ENCODE peak calls at places on chromosomes 13 and 19, in ten cellular contexts. J is body of pancreas, F is AG10803, I is cardiac fibroblast, V is AG04450, Z is keratinocyte, O is HCT116, C is lower leg skin, L is K562, P is ovary. Q is an unnamed sample.
A peak's percentile ranks its signal among the peaks of the same experiment; 100 is the strongest.

GRCh38 chr13:82664183-82664582 is 1218.1 kb downstream of the SLITRK1 start:
- DNase-seq in J (no peak), F (no peak), I (no peak), V (no peak), Z (no peak), O (no peak), C (no peak), L (no peak), P (no peak), Q (no peak)

GRCh38 chr13:106375085-106375484 is 160.4 kb downstream of the EFNB2 start:
- DNase-seq in J (no peak), F (no peak), I (no peak), V (no peak), Z (no peak), O (no peak), C (no peak), L (no peak), P (no peak), Q (no peak)

GRCh38 chr13:33931397-33931987 is 113.5 kb downstream of the RFC3 start:
- DNase-seq in J (peak; percentile 13), F (peak; percentile 58), I (peak; percentile 74), V (no peak), Z (no peak), O (peak; percentile 46), C (no peak), L (peak; percentile 16), P (no peak), Q (peak; percentile 25)

GRCh38 chr19:1855828-1856255 is 7.5 kb downstream of the KLF16 start:
- DNase-seq in J (no peak), F (peak; percentile 47), I (no peak), V (no peak), Z (no peak), O (no peak), C (no peak), L (no peak), P (no peak), Q (no peak)

GRCh38 chr19:51142119-51142518 is at the start of gene SIGLEC7:
- DNase-seq in J (no peak), F (no peak), I (no peak), V (no peak), Z (no peak), O (no peak), C (no peak), L (no peak), P (no peak), Q (no peak)

GRCh38 chr13:111115841-111116500 is 861 bp downstream of the ARHGEF7 start:
- DNase-seq in J (peak; percentile 36), F (peak; percentile 89), I (peak; percentile 77), V (peak; percentile 70), Z (no peak), O (no peak), C (peak; percentile 93), L (no peak), P (peak; percentile 64), Q (peak; percentile 77)

GRCh38 chr19:804419-805160 is 7.3 kb downstream of the PTBP1 start:
- DNase-seq in J (no peak), F (no peak), I (no peak), V (no peak), Z (no peak), O (no peak), C (no peak), L (peak; percentile 29), P (peak; percentile 21), Q (no peak)

GRCh38 chr13:111626371-111627305 is 306.2 kb downstream of the TEX29 start:
- DNase-seq in J (no peak), F (no peak), I (no peak), V (no peak), Z (no peak), O (no peak), C (peak; percentile 82), L (no peak), P (no peak), Q (no peak)

GRCh38 chr13:109718726-109719125 is 67.7 kb downstream of the IRS2 start:
- DNase-seq in J (no peak), F (no peak), I (no peak), V (no peak), Z (no peak), O (no peak), C (no peak), L (no peak), P (no peak), Q (no peak)

GRCh38 chr13:109719962-109720646 is 66.3 kb downstream of the IRS2 start:
- DNase-seq in J (no peak), F (no peak), I (no peak), V (no peak), Z (no peak), O (no peak), C (no peak), L (no peak), P (no peak), Q (no peak)

GRCh38 chr13:109712187-109712601 is 74.2 kb downstream of the IRS2 start:
- DNase-seq in J (no peak), F (no peak), I (no peak), V (no peak), Z (no peak), O (no peak), C (no peak), L (no peak), P (no peak), Q (no peak)

GRCh38 chr13:109717686-109718085 is 68.7 kb downstream of the IRS2 start:
- DNase-seq in J (no peak), F (no peak), I (no peak), V (no peak), Z (no peak), O (no peak), C (no peak), L (no peak), P (no peak), Q (no peak)

GRCh38 chr13:109715902-109716301 is 70.5 kb downstream of the IRS2 start:
- DNase-seq in J (no peak), F (peak; percentile 55), I (peak; percentile 66), V (no peak), Z (no peak), O (no peak), C (no peak), L (no peak), P (no peak), Q (peak; percentile 24)
- TF ChIP-seq CTCF in J (no peak), F (peak; percentile 3), I (peak; percentile 10), V (no peak), Z (no peak), O (no peak), C (no peak), L (no peak), P (no peak), Q (no peak)

DNA sequence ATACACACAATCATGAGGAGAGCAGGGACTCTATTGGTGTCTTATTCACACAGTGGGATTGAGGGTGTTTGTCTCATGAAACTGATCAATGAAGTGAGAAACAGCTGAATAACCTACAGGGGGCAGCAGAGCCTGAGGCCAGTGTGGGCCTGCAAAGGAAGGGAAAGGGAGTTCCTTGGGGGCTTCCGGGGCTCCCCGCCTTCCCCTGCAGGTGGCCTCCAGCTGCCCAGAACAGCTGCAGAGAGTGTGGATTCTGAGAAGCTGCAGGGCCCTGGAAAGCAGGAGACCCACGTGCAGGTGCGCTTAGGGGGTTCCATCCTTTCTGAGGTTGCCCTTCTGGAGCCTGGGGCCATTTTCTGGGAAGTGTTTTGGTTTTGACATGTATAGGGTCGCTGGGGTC is 20.1 kb downstream of the ZNF763 start:
- DNase-seq in J (no peak), F (no peak), I (no peak), V (no peak), Z (no peak), O (no peak), C (no peak), L (no peak), P (no peak), Q (no peak)
- H3K4me3 ChIP-seq in J (no peak overlapping the region), F (no peak overlapping the region), I (no peak overlapping the region), V (no peak overlapping the region), Z (no peak overlapping the region), O (no peak overlapping the region), C (no peak overlapping the region), L (no peak overlapping the region), P (no peak overlapping the region), Q (no peak overlapping the region)

DNA sequence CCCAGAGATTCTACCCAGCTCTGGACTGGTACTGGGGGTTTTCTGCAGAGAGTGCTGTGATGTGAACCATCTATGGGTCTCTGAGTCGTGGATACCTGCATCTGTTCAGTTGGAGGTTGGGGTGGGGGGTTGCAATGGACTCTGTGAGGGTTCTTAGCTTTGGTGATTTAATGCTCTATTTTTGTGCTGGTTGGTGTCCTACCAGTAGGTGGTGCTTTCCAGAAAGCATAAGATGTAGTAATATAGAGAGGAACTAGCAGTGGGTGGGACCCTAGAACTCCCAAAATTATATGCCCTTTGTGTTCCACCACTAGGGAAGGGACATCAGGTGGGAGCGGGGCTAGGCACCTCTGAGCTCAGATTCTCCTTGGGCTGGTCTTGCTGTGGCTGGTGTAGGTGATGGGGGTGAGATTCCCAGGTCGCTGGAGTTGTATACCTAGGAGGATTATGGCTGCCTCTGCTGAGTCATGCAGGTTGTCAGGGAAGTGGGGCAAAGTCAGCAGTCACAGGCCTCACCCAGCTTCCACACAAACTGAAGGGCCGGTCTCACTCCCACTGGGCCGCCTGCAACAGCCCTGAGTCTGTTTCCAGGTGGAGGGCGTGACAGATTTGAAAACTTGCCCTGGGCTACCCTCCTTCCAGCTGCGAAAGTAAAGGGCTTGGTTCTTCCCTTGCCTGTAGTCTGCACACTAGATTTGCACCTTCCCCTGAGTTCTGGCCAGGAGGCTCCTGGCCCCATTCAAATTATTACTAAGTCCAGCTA is 573.0 kb upstream of the SLITRK1 start:
- DNase-seq in J (no peak), F (no peak), I (no peak), V (no peak), Z (no peak), O (no peak), C (no peak), L (no peak), P (no peak), Q (no peak)
- TF ChIP-seq CTCF in J (peak; percentile 9), F (no peak), I (no peak), V (no peak), Z (no peak), O (peak; percentile 13), C (no peak), L (no peak), P (no peak), Q (no peak)

GRCh38 chr19:21147540-21147939 is 5.7 kb downstream of the ZNF431 start:
- DNase-seq in J (no peak), F (peak; percentile 0), I (no peak), V (no peak), Z (no peak), O (no peak), C (no peak), L (no peak), P (no peak), Q (no peak)

GRCh38 chr19:21143846-21144245 is 2.0 kb downstream of the ZNF431 start:
- DNase-seq in J (no peak), F (peak; percentile 0), I (peak; percentile 11), V (no peak), Z (peak; percentile 21), O (peak; percentile 24), C (no peak), L (no peak), P (no peak), Q (no peak)

GRCh38 chr19:21148681-21149080 is 6.8 kb downstream of the ZNF431 start:
- DNase-seq in J (no peak), F (no peak), I (no peak), V (no peak), Z (no peak), O (no peak), C (no peak), L (no peak), P (no peak), Q (no peak)

GRCh38 chr19:21141787-21142464 is at the start of gene ZNF431:
- DNase-seq in J (peak; percentile 92), F (peak; percentile 92), I (peak; percentile 95), V (peak; percentile 78), Z (no peak), O (peak; percentile 92), C (peak; percentile 98), L (peak; percentile 86), P (peak; percentile 92), Q (peak; percentile 74)

GRCh38 chr19:21143428-21143827 is 1.6 kb downstream of the ZNF431 start:
- DNase-seq in J (no peak), F (no peak), I (no peak), V (no peak), Z (no peak), O (no peak), C (no peak), L (no peak), P (no peak), Q (no peak)
- H3K4me3 ChIP-seq in J (no peak overlapping the region), F (no peak overlapping the region), I (no peak overlapping the region), V (no peak overlapping the region), Z (peak overlapping the region; percentile 7), O (no peak overlapping the region), C (no peak overlapping the region), L (peak overlapping the region; percentile 88), P (peak overlapping the region; percentile 75), Q (no peak overlapping the region)